ENCODE peak calls at places on chromosomes 6 and 20, in seven cellular contexts. S, I, Y, B, R, T and D are unnamed samples.

GRCh38 chr20:33629533-33629932 is 32.6 kb upstream of the C20orf144 start:
- DNase-seq in S (no peak), I (no peak), Y (no peak), B (no peak), R (no peak), T (no peak), D (no peak)

GRCh38 chr6:37696220-37696840 is 1.4 kb downstream of the MDGA1 start:
- DNase-seq in S (no peak), I (no peak), Y (peak; percentile 42), B (peak; percentile 38), R (peak; percentile 80), T (peak; percentile 42), D (peak; percentile 43)

GRCh38 chr6:38773338-38773737 is 58.2 kb downstream of the DNAH8 start:
- DNase-seq in S (no peak), I (no peak), Y (no peak), B (peak; percentile 29), R (no peak), T (no peak), D (no peak)

GRCh38 chr20:14189794-14190402 is 147.5 kb downstream of the FLRT3 start:
- DNase-seq in S (peak; percentile 26), I (no peak), Y (peak; percentile 69), B (no peak), R (no peak), T (peak; percentile 17), D (peak; percentile 63)

GRCh38 chr6:90934081-90934480 is 347.2 kb upstream of the MAP3K7 start:
- DNase-seq in S (no peak), I (no peak), Y (no peak), B (no peak), R (no peak), T (no peak), D (no peak)

GRCh38 chr6:47308674-47309325 is 905 bp downstream of the TNFRSF21 start:
- DNase-seq in S (no peak), I (no peak), Y (peak; percentile 38), B (peak; percentile 39), R (peak; percentile 75), T (peak; percentile 37), D (peak; percentile 18)

GRCh38 chr6:129744201-129744879 is 34.4 kb upstream of the ARHGAP18 start:
- DNase-seq in S (peak; percentile 81), I (no peak), Y (peak; percentile 93), B (no peak), R (no peak), T (peak; percentile 92), D (peak; percentile 61)

GRCh38 chr6:135094403-135094821 is 39.8 kb upstream of the HBS1L start:
- DNase-seq in S (no peak), I (no peak), Y (no peak), B (no peak), R (no peak), T (peak; percentile 43), D (no peak)

GRCh38 chr20:23103284-23104018 is 17.3 kb upstream of the CD93 start:
- DNase-seq in S (no peak), I (no peak), Y (peak; percentile 26), B (no peak), R (peak; percentile 54), T (no peak), D (no peak)

GRCh38 chr20:21019831-21020655 is 86.1 kb downstream of the LINC00237 start:
- DNase-seq in S (no peak), I (no peak), Y (no peak), B (no peak), R (no peak), T (no peak), D (no peak)

GRCh38 chr6:90493332-90493731 is 93.5 kb downstream of the MAP3K7 start:
- DNase-seq in S (no peak), I (no peak), Y (peak; percentile 18), B (no peak), R (no peak), T (peak; percentile 73), D (no peak)

GRCh38 chr6:112254921-112255320 is 554 bp upstream of the LAMA4 start:
- DNase-seq in S (no peak), I (no peak), Y (no peak), B (no peak), R (no peak), T (no peak), D (no peak)
- H3K4me3 ChIP-seq in S (peak overlapping the region; percentile 82), I (no peak overlapping the region), Y (peak overlapping the region; percentile 95), B (peak overlapping the region; percentile 82), R (no peak overlapping the region), T (peak overlapping the region; percentile 95), D (peak overlapping the region; percentile 97)

GRCh38 chr6:108766419-108766818 is 81.8 kb upstream of the ARMC2 start:
- DNase-seq in S (no peak), I (no peak), Y (no peak), B (no peak), R (no peak), T (no peak), D (no peak)

GRCh38 chr6:108767418-108768175 is 80.6 kb upstream of the ARMC2 start:
- DNase-seq in S (no peak), I (no peak), Y (no peak), B (no peak), R (no peak), T (no peak), D (no peak)

GRCh38 chr6:108765495-108765894 is 82.7 kb upstream of the ARMC2 start:
- DNase-seq in S (no peak), I (no peak), Y (no peak), B (no peak), R (no peak), T (no peak), D (no peak)

GRCh38 chr6:108768176-108768555 is 80.1 kb upstream of the ARMC2 start:
- DNase-seq in S (no peak), I (no peak), Y (no peak), B (no peak), R (no peak), T (no peak), D (no peak)

GRCh38 chr6:108766886-108767285 is 81.3 kb upstream of the ARMC2 start:
- DNase-seq in S (no peak), I (no peak), Y (no peak), B (no peak), R (no peak), T (no peak), D (no peak)
- TF ChIP-seq CTCF in S (no peak), I (no peak), Y (no peak), B (no peak), R (no peak), T (no peak), D (no peak)

GRCh38 chr6:155248021-155249001 is 15.5 kb upstream of the CLDN20 start:
- DNase-seq in S (peak; percentile 72), I (peak; percentile 36), Y (peak; percentile 80), B (peak; percentile 56), R (no peak), T (peak; percentile 56), D (peak; percentile 71)
- H3K4me3 ChIP-seq in S (no peak overlapping the region), I (no peak overlapping the region), Y (no peak overlapping the region), B (no peak overlapping the region), R (no peak overlapping the region), T (no peak overlapping the region), D (no peak overlapping the region)

DNA sequence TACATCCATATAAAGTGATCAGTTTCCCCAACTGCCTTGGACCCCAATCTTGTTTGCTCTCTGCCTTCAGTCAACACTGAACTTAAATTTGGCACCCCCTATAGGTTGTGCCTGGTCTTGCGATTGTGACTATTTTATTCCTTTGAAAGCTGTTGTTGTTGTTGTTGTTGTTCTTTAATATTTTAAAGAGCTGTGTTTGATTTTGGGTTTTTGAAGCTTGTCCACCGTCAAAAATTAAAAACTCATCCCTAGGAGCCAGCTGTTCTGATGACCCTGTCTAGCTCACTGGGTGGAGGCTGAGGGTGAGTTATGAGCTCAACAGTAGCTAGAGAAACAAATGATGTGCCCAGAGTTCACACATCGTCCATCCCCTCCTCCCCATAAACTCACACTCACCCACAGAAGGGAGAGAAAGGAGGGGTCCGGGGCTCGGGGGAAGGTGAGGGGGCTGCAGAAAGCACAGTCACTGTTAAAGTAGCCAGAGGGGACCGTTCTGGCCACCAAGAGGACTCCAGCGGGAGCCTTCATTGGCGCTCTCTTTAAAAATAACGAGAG is 4.0 kb downstream of the SIM1 start:
- DNase-seq in S (no peak), I (no peak), Y (no peak), B (no peak), R (no peak), T (no peak), D (peak; percentile 46)
- TF ChIP-seq CTCF in S (peak; percentile 43), I (peak; percentile 17), Y (peak; percentile 36), B (no peak), R (no peak), T (peak; percentile 38), D (peak; percentile 72)

GRCh38 chr6:124974770-124975377 is 12.6 kb downstream of the RNF217 start:
- DNase-seq in S (no peak), I (no peak), Y (no peak), B (no peak), R (no peak), T (no peak), D (no peak)

GRCh38 chr6:124977067-124977908 is 15.1 kb downstream of the RNF217 start:
- DNase-seq in S (no peak), I (no peak), Y (no peak), B (no peak), R (no peak), T (peak; percentile 75), D (peak; percentile 39)

GRCh38 chr6:124970243-124970642 is 8.0 kb downstream of the RNF217 start:
- DNase-seq in S (no peak), I (no peak), Y (peak; percentile 37), B (no peak), R (no peak), T (peak; percentile 24), D (peak; percentile 36)

GRCh38 chr6:124970763-124971162 is 8.5 kb downstream of the RNF217 start:
- DNase-seq in S (no peak), I (no peak), Y (no peak), B (no peak), R (no peak), T (no peak), D (no peak)

DNA sequence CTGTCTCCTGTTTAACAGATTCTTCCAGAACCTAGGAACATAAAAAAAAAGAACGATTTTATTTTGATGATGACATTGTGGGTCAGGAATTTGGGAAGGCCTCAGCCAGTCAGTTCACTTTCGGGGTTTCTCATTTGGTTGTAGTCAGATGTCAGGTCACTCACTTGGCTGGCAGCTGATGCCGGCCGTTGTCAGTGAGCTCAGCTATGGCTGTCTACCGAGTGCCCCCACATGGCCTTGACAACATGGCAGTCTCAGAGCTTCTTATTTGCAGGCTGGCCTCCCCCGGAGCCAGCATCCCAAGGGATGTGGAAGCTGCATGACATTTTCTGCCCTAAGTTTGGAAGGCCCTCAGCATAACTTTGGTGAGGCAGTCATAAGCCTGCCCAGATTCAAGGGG is 11.5 kb downstream of the RNF217 start:
- DNase-seq in S (no peak), I (no peak), Y (no peak), B (no peak), R (no peak), T (no peak), D (no peak)
- H3K4me3 ChIP-seq in S (no peak overlapping the region), I (no peak overlapping the region), Y (no peak overlapping the region), B (no peak overlapping the region), R (no peak overlapping the region), T (no peak overlapping the region), D (no peak overlapping the region)

GRCh38 chr6:5384276-5384675 is 123.0 kb downstream of the FARS2 start:
- DNase-seq in S (no peak), I (no peak), Y (no peak), B (no peak), R (no peak), T (no peak), D (no peak)

GRCh38 chr6:5378331-5378730 is 117.0 kb downstream of the FARS2 start:
- DNase-seq in S (no peak), I (no peak), Y (no peak), B (no peak), R (no peak), T (no peak), D (no peak)

GRCh38 chr6:5379647-5380242 is 118.4 kb downstream of the FARS2 start:
- DNase-seq in S (no peak), I (peak; percentile 25), Y (peak; percentile 60), B (peak; percentile 42), R (no peak), T (no peak), D (peak; percentile 25)
- TF ChIP-seq CTCF in S (peak; percentile 46), I (peak; percentile 76), Y (peak; percentile 81), B (peak; percentile 24), R (no peak), T (peak; percentile 31), D (peak; percentile 53)